ENCODE peak calls at places on chromosomes 3 and 15, in ten cellular contexts. One of them, this sample, is unnamed.

GRCh38 chr15:78200276-78200930 is 34.0 kb downstream of the ACSBG1 start:
- DNase-seq in cardiac muscle cell: no peak
- DNase-seq in NCI-H460: no peak
- DNase-seq in endothelial cell: no peak
- DNase-seq in coronary artery: peak
- DNase-seq in CD8-positive, alpha-beta T cell: no peak
- DNase-seq in T-helper 2 cell: no peak
- DNase-seq in DND-41: no peak
- DNase-seq in omental fat pad: no peak
- DNase-seq in astrocyte: no peak
- DNase-seq in this sample: no peak

GRCh38 chr3:48960841-48961413 is 29.1 kb upstream of the P4HTM start:
- DNase-seq in DND-41: no peak
- DNase-seq in CD8-positive, alpha-beta T cell: no peak
- DNase-seq in coronary artery: no peak
- DNase-seq in T-helper 2 cell: no peak
- DNase-seq in NCI-H460: no peak
- DNase-seq in omental fat pad: no peak
- DNase-seq in astrocyte: no peak
- DNase-seq in cardiac muscle cell: no peak
- DNase-seq in endothelial cell: no peak
- DNase-seq in this sample: no peak

GRCh38 chr3:45333549-45333948 is 54.8 kb upstream of the LARS2 start:
- DNase-seq in NCI-H460: no peak
- DNase-seq in DND-41: peak
- DNase-seq in T-helper 2 cell: no peak
- DNase-seq in coronary artery: no peak
- DNase-seq in astrocyte: peak
- DNase-seq in CD8-positive, alpha-beta T cell: no peak
- DNase-seq in cardiac muscle cell: no peak
- DNase-seq in omental fat pad: no peak
- DNase-seq in endothelial cell: no peak
- DNase-seq in this sample: no peak

GRCh38 chr15:50248994-50249586 is 16.4 kb downstream of the HDC start:
- DNase-seq in endothelial cell: no peak
- DNase-seq in astrocyte: peak
- DNase-seq in T-helper 2 cell: no peak
- DNase-seq in NCI-H460: no peak
- DNase-seq in coronary artery: no peak
- DNase-seq in CD8-positive, alpha-beta T cell: no peak
- DNase-seq in cardiac muscle cell: no peak
- DNase-seq in omental fat pad: no peak
- DNase-seq in DND-41: no peak
- DNase-seq in this sample: no peak

GRCh38 chr3:104825116-104825515 is 541.6 kb upstream of the ALCAM start:
- DNase-seq in cardiac muscle cell: no peak
- DNase-seq in DND-41: no peak
- DNase-seq in CD8-positive, alpha-beta T cell: no peak
- DNase-seq in omental fat pad: no peak
- DNase-seq in T-helper 2 cell: no peak
- DNase-seq in coronary artery: no peak
- DNase-seq in astrocyte: no peak
- DNase-seq in endothelial cell: no peak
- DNase-seq in NCI-H460: no peak
- DNase-seq in this sample: no peak

GRCh38 chr3:37993811-37994638 is 3.4 kb downstream of the VILL start:
- DNase-seq in CD8-positive, alpha-beta T cell: peak
- DNase-seq in astrocyte: peak
- DNase-seq in coronary artery: peak
- DNase-seq in omental fat pad: peak
- DNase-seq in NCI-H460: no peak
- DNase-seq in T-helper 2 cell: peak
- DNase-seq in cardiac muscle cell: no peak
- DNase-seq in endothelial cell: peak
- DNase-seq in DND-41: peak
- DNase-seq in this sample: no peak

GRCh38 chr3:12948371-12948770 is 107.0 kb upstream of the RPL32 start:
- DNase-seq in NCI-H460: no peak
- DNase-seq in astrocyte: peak
- DNase-seq in omental fat pad: no peak
- DNase-seq in CD8-positive, alpha-beta T cell: no peak
- DNase-seq in coronary artery: no peak
- DNase-seq in endothelial cell: no peak
- DNase-seq in T-helper 2 cell: no peak
- DNase-seq in DND-41: no peak
- DNase-seq in cardiac muscle cell: no peak
- DNase-seq in this sample: no peak

GRCh38 chr3:195147649-195148121 is 123.3 kb downstream of the XXYLT1 start:
- DNase-seq in DND-41: no peak
- DNase-seq in omental fat pad: no peak
- DNase-seq in astrocyte: no peak
- DNase-seq in T-helper 2 cell: no peak
- DNase-seq in endothelial cell: no peak
- DNase-seq in coronary artery: no peak
- DNase-seq in CD8-positive, alpha-beta T cell: no peak
- DNase-seq in cardiac muscle cell: no peak
- DNase-seq in NCI-H460: no peak
- DNase-seq in this sample: no peak

GRCh38 chr15:42619641-42620371 is 44.4 kb downstream of the STARD9 start:
- DNase-seq in CD8-positive, alpha-beta T cell: no peak
- DNase-seq in endothelial cell: no peak
- DNase-seq in cardiac muscle cell: no peak
- DNase-seq in coronary artery: no peak
- DNase-seq in astrocyte: no peak
- DNase-seq in T-helper 2 cell: no peak
- DNase-seq in NCI-H460: no peak
- DNase-seq in DND-41: no peak
- DNase-seq in omental fat pad: no peak
- DNase-seq in this sample: no peak

GRCh38 chr3:71444028-71444860 is 139.3 kb downstream of the FOXP1 start:
- DNase-seq in CD8-positive, alpha-beta T cell: peak
- DNase-seq in cardiac muscle cell: no peak
- DNase-seq in omental fat pad: no peak
- DNase-seq in DND-41: peak
- DNase-seq in coronary artery: no peak
- DNase-seq in NCI-H460: no peak
- DNase-seq in T-helper 2 cell: peak
- DNase-seq in astrocyte: peak
- DNase-seq in endothelial cell: peak
- DNase-seq in this sample: no peak

GRCh38 chr3:119831941-119832371 is 50.1 kb downstream of the NR1I2 start:
- DNase-seq in T-helper 2 cell: no peak
- DNase-seq in omental fat pad: no peak
- DNase-seq in DND-41: no peak
- DNase-seq in coronary artery: no peak
- DNase-seq in NCI-H460: no peak
- DNase-seq in cardiac muscle cell: no peak
- DNase-seq in endothelial cell: no peak
- DNase-seq in CD8-positive, alpha-beta T cell: no peak
- DNase-seq in astrocyte: peak
- DNase-seq in this sample: no peak

GRCh38 chr3:101017048-101017447 is 23.8 kb upstream of the ABI3BP start:
- DNase-seq in NCI-H460: no peak
- DNase-seq in endothelial cell: no peak
- DNase-seq in cardiac muscle cell: no peak
- DNase-seq in T-helper 2 cell: no peak
- DNase-seq in omental fat pad: no peak
- DNase-seq in coronary artery: no peak
- DNase-seq in CD8-positive, alpha-beta T cell: no peak
- DNase-seq in astrocyte: peak
- DNase-seq in DND-41: no peak
- DNase-seq in this sample: no peak

GRCh38 chr3:36397856-36398255 is 17.6 kb downstream of the STAC start:
- DNase-seq in NCI-H460: no peak
- DNase-seq in endothelial cell: no peak
- DNase-seq in T-helper 2 cell: no peak
- DNase-seq in cardiac muscle cell: no peak
- DNase-seq in astrocyte: no peak
- DNase-seq in omental fat pad: no peak
- DNase-seq in coronary artery: no peak
- DNase-seq in DND-41: no peak
- DNase-seq in CD8-positive, alpha-beta T cell: no peak
- DNase-seq in this sample: no peak

GRCh38 chr3:154794383-154794782 is 285.7 kb upstream of the MME start:
- DNase-seq in coronary artery: no peak
- DNase-seq in omental fat pad: no peak
- DNase-seq in T-helper 2 cell: no peak
- DNase-seq in cardiac muscle cell: no peak
- DNase-seq in CD8-positive, alpha-beta T cell: no peak
- DNase-seq in NCI-H460: no peak
- DNase-seq in DND-41: no peak
- DNase-seq in endothelial cell: no peak
- DNase-seq in astrocyte: no peak
- DNase-seq in this sample: no peak

GRCh38 chr15:66252411-66253295 is 897 bp downstream of the MEGF11 start:
- DNase-seq in DND-41: peak
- DNase-seq in endothelial cell: peak
- DNase-seq in T-helper 2 cell: no peak
- DNase-seq in NCI-H460: peak
- DNase-seq in coronary artery: no peak
- DNase-seq in CD8-positive, alpha-beta T cell: peak
- DNase-seq in astrocyte: peak
- DNase-seq in cardiac muscle cell: peak
- DNase-seq in omental fat pad: no peak
- DNase-seq in this sample: peak

GRCh38 chr3:190192087-190192486 is 71.4 kb upstream of the P3H2 start:
- DNase-seq in astrocyte: no peak
- DNase-seq in NCI-H460: no peak
- DNase-seq in cardiac muscle cell: no peak
- DNase-seq in coronary artery: no peak
- DNase-seq in CD8-positive, alpha-beta T cell: no peak
- DNase-seq in T-helper 2 cell: no peak
- DNase-seq in omental fat pad: no peak
- DNase-seq in endothelial cell: no peak
- DNase-seq in DND-41: no peak
- DNase-seq in this sample: no peak

GRCh38 chr15:99970891-99971330 is 237.7 kb upstream of the LYSMD4 start:
- DNase-seq in endothelial cell: no peak
- DNase-seq in NCI-H460: no peak
- DNase-seq in DND-41: no peak
- DNase-seq in cardiac muscle cell: no peak
- DNase-seq in astrocyte: no peak
- DNase-seq in omental fat pad: no peak
- DNase-seq in CD8-positive, alpha-beta T cell: no peak
- DNase-seq in coronary artery: no peak
- DNase-seq in T-helper 2 cell: no peak
- DNase-seq in this sample: no peak

GRCh38 chr3:138862924-138863775 is 28.4 kb upstream of the PIK3CB start:
- DNase-seq in coronary artery: no peak
- DNase-seq in astrocyte: peak
- DNase-seq in omental fat pad: no peak
- DNase-seq in cardiac muscle cell: no peak
- DNase-seq in T-helper 2 cell: no peak
- DNase-seq in endothelial cell: peak
- DNase-seq in CD8-positive, alpha-beta T cell: no peak
- DNase-seq in NCI-H460: peak
- DNase-seq in DND-41: no peak
- DNase-seq in this sample: peak

GRCh38 chr3:49638445-49638844 is 35.7 kb upstream of the APEH start:
- DNase-seq in T-helper 2 cell: no peak
- DNase-seq in DND-41: no peak
- DNase-seq in CD8-positive, alpha-beta T cell: no peak
- DNase-seq in omental fat pad: no peak
- DNase-seq in astrocyte: peak
- DNase-seq in NCI-H460: no peak
- DNase-seq in endothelial cell: no peak
- DNase-seq in coronary artery: no peak
- DNase-seq in cardiac muscle cell: no peak
- DNase-seq in this sample: peak

GRCh38 chr3:143040264-143040879 is 39.0 kb downstream of the U2SURP start:
- DNase-seq in omental fat pad: no peak
- DNase-seq in CD8-positive, alpha-beta T cell: no peak
- DNase-seq in cardiac muscle cell: peak
- DNase-seq in DND-41: no peak
- DNase-seq in coronary artery: no peak
- DNase-seq in NCI-H460: peak
- DNase-seq in astrocyte: peak
- DNase-seq in endothelial cell: no peak
- DNase-seq in T-helper 2 cell: no peak
- DNase-seq in this sample: peak

GRCh38 chr3:104521606-104522336 is 844.9 kb upstream of the ALCAM start:
- DNase-seq in NCI-H460: no peak
- DNase-seq in coronary artery: no peak
- DNase-seq in endothelial cell: no peak
- DNase-seq in CD8-positive, alpha-beta T cell: no peak
- DNase-seq in cardiac muscle cell: no peak
- DNase-seq in T-helper 2 cell: no peak
- DNase-seq in omental fat pad: no peak
- DNase-seq in DND-41: no peak
- DNase-seq in astrocyte: no peak
- DNase-seq in this sample: no peak

GRCh38 chr3:17775073-17775472 is 32.6 kb upstream of the TBC1D5 start:
- DNase-seq in endothelial cell: no peak
- DNase-seq in coronary artery: no peak
- DNase-seq in omental fat pad: no peak
- DNase-seq in cardiac muscle cell: no peak
- DNase-seq in NCI-H460: no peak
- DNase-seq in CD8-positive, alpha-beta T cell: no peak
- DNase-seq in astrocyte: no peak
- DNase-seq in T-helper 2 cell: peak
- DNase-seq in DND-41: peak
- DNase-seq in this sample: no peak

GRCh38 chr15:83016906-83017305 is 5.5 kb upstream of the C15orf40 start:
- DNase-seq in cardiac muscle cell: no peak
- DNase-seq in astrocyte: no peak
- DNase-seq in NCI-H460: no peak
- DNase-seq in endothelial cell: no peak
- DNase-seq in omental fat pad: no peak
- DNase-seq in coronary artery: no peak
- DNase-seq in T-helper 2 cell: no peak
- DNase-seq in DND-41: no peak
- DNase-seq in CD8-positive, alpha-beta T cell: no peak
- DNase-seq in this sample: no peak

GRCh38 chr15:70856884-70857546 is 3.1 kb upstream of the LARP6 start:
- DNase-seq in astrocyte: peak
- DNase-seq in NCI-H460: peak
- DNase-seq in endothelial cell: no peak
- DNase-seq in DND-41: no peak
- DNase-seq in CD8-positive, alpha-beta T cell: no peak
- DNase-seq in omental fat pad: peak
- DNase-seq in cardiac muscle cell: no peak
- DNase-seq in T-helper 2 cell: no peak
- DNase-seq in coronary artery: peak
- DNase-seq in this sample: peak

GRCh38 chr3:5389057-5389456 is 201.6 kb downstream of the EDEM1 start:
- DNase-seq in coronary artery: no peak
- DNase-seq in endothelial cell: no peak
- DNase-seq in T-helper 2 cell: no peak
- DNase-seq in DND-41: no peak
- DNase-seq in omental fat pad: no peak
- DNase-seq in astrocyte: no peak
- DNase-seq in NCI-H460: no peak
- DNase-seq in CD8-positive, alpha-beta T cell: no peak
- DNase-seq in cardiac muscle cell: no peak
- DNase-seq in this sample: peak

GRCh38 chr3:172869356-172869755 is 118.8 kb downstream of the ECT2 start:
- DNase-seq in endothelial cell: no peak
- DNase-seq in NCI-H460: no peak
- DNase-seq in coronary artery: no peak
- DNase-seq in DND-41: no peak
- DNase-seq in CD8-positive, alpha-beta T cell: no peak
- DNase-seq in omental fat pad: no peak
- DNase-seq in astrocyte: no peak
- DNase-seq in T-helper 2 cell: no peak
- DNase-seq in cardiac muscle cell: no peak
- DNase-seq in this sample: peak

GRCh38 chr15:89898628-89899302 is 5.0 kb upstream of the AP3S2 start:
- DNase-seq in CD8-positive, alpha-beta T cell: peak
- DNase-seq in T-helper 2 cell: peak
- DNase-seq in DND-41: peak
- DNase-seq in NCI-H460: peak
- DNase-seq in endothelial cell: peak
- DNase-seq in coronary artery: no peak
- DNase-seq in omental fat pad: no peak
- DNase-seq in cardiac muscle cell: peak
- DNase-seq in astrocyte: peak
- DNase-seq in this sample: peak

GRCh38 chr3:58173670-58174472 is 36.9 kb downstream of the DNASE1L3 start:
- DNase-seq in endothelial cell: peak
- DNase-seq in DND-41: peak
- DNase-seq in CD8-positive, alpha-beta T cell: peak
- DNase-seq in cardiac muscle cell: peak
- DNase-seq in NCI-H460: no peak
- DNase-seq in astrocyte: no peak
- DNase-seq in coronary artery: no peak
- DNase-seq in omental fat pad: no peak
- DNase-seq in T-helper 2 cell: no peak
- DNase-seq in this sample: peak